ENCODE peak calls at places on chromosomes 11 and 22, in ten cellular contexts. M, P, I, E, A, N, F, B, R and L are unnamed samples.
A peak's percentile ranks its signal among the peaks of the same experiment; 100 is the strongest.

GRCh38 chr22:28424427-28425080 is 255.1 kb downstream of the TTC28 start:
- DNase-seq in R (no peak), F (no peak), N (no peak), I (no peak), M (no peak), P (no peak), E (no peak), B (no peak), A (no peak), L (peak; percentile 82)

GRCh38 chr22:20112623-20113511 is 3.0 kb upstream of the RANBP1 start:
- DNase-seq in E (no peak), B (no peak), R (no peak), P (no peak), M (no peak), N (no peak), A (no peak), I (no peak), F (no peak), L (no peak)

GRCh38 chr22:44580176-44580575 is 82.1 kb upstream of the RTL6 start:
- DNase-seq in B (no peak), N (no peak), E (no peak), R (no peak), F (no peak), I (no peak), P (no peak), A (no peak), M (no peak), L (no peak)

GRCh38 chr11:59425131-59425530 is 1.1 kb downstream of the OR5A2 start:
- DNase-seq in I (no peak), E (no peak), M (no peak), N (no peak), R (no peak), A (no peak), P (no peak), F (no peak), B (no peak), L (no peak)

GRCh38 chr11:44446996-44447771 is 118.3 kb upstream of the CD82 start:
- DNase-seq in M (no peak), E (no peak), A (no peak), N (no peak), I (no peak), P (no peak), R (no peak), F (no peak), B (no peak), L (no peak)

GRCh38 chr11:29312817-29313216 is 704.0 kb downstream of the KCNA4 start:
- DNase-seq in N (no peak), P (no peak), R (no peak), B (no peak), F (no peak), M (no peak), A (no peak), I (no peak), E (no peak), L (no peak)

GRCh38 chr11:26228778-26229177 is 103.2 kb upstream of the ANO3 start:
- DNase-seq in F (no peak), A (no peak), M (no peak), I (no peak), P (no peak), B (no peak), R (no peak), E (no peak), N (no peak), L (no peak)

GRCh38 chr22:46072030-46072881 is 78.1 kb upstream of the PPARA start:
- DNase-seq in A (no peak), R (peak; percentile 67), I (peak; percentile 88), M (peak; percentile 30), E (peak; percentile 51), B (peak; percentile 26), P (no peak), N (no peak), F (no peak), L (no peak)

GRCh38 chr22:48842583-48842945 is 985.1 kb downstream of the BRD1 start:
- DNase-seq in A (no peak), B (no peak), N (no peak), P (no peak), M (no peak), I (no peak), E (no peak), F (no peak), R (no peak), L (no peak)

GRCh38 chr11:8717544-8717875 is 34.9 kb downstream of the RPL27A start:
- DNase-seq in B (no peak), P (no peak), F (no peak), E (peak; percentile 29), R (no peak), I (no peak), N (no peak), M (no peak), A (no peak), L (no peak)

GRCh38 chr11:6681949-6682348 is 1.2 kb downstream of the MRPL17 start:
- DNase-seq in E (peak; percentile 9), M (no peak), F (no peak), A (no peak), N (no peak), P (no peak), R (peak; percentile 43), B (no peak), I (peak; percentile 12), L (no peak)

GRCh38 chr11:59413646-59414045 is 12.6 kb downstream of the OR5A2 start:
- DNase-seq in E (no peak), R (peak; percentile 88), M (no peak), P (no peak), N (no peak), A (no peak), B (no peak), F (no peak), I (no peak), L (no peak)

GRCh38 chr11:34542085-34542484 is 28.5 kb upstream of the ELF5 start:
- DNase-seq in E (no peak), N (no peak), F (no peak), I (no peak), R (no peak), P (no peak), B (no peak), A (no peak), M (no peak), L (no peak)

GRCh38 chr11:46677991-46678740 is 22.3 kb downstream of the ARHGAP1 start:
- DNase-seq in B (no peak), A (no peak), E (no peak), I (no peak), F (no peak), N (no peak), P (no peak), M (no peak), R (no peak), L (no peak)

GRCh38 chr22:28882545-28882877 is 861 bp upstream of the ZNRF3 start:
- DNase-seq in M (peak; percentile 18), I (no peak), R (peak; percentile 55), F (no peak), B (no peak), P (no peak), A (no peak), N (no peak), E (no peak), L (no peak)

GRCh38 chr11:119779195-119780071 is 50.4 kb upstream of the NECTIN1 start:
- DNase-seq in I (no peak), B (no peak), R (no peak), P (no peak), A (no peak), N (no peak), F (no peak), E (no peak), M (no peak), L (no peak)

GRCh38 chr22:33050614-33051230 is 7.5 kb downstream of the SYN3 start:
- DNase-seq in M (no peak), R (no peak), N (no peak), A (no peak), B (no peak), E (no peak), F (no peak), P (no peak), I (no peak), L (no peak)

GRCh38 chr11:78140392-78141077 is 1.1 kb upstream of the ALG8 start:
- DNase-seq in B (no peak), F (no peak), A (no peak), M (no peak), N (no peak), R (peak; percentile 18), E (no peak), I (peak; percentile 12), P (no peak), L (no peak)

GRCh38 chr11:74004694-74005615 is 3.9 kb downstream of the UCP3 start:
- DNase-seq in M (peak; percentile 66), P (no peak), N (peak; percentile 84), A (no peak), R (no peak), I (peak; percentile 46), E (no peak), F (no peak), B (peak; percentile 91), L (no peak)

GRCh38 chr11:9525116-9525515 is 48.4 kb upstream of the WEE1 start:
- DNase-seq in F (no peak), E (peak; percentile 71), P (no peak), B (no peak), M (no peak), I (no peak), N (no peak), R (no peak), A (no peak), L (no peak)